ENCODE peak calls at places on chromosome 12, in seven cellular contexts. L is MCF 10A; Y is naive thymus-derived CD4-positive, alpha-beta T cell; P is mucosa of gallbladder; X is dorsolateral prefrontal cortex; I is activated naive CD4-positive, alpha-beta T cell treated with Interleukin-2 at 50 U/mL for 16 hours; E is NCI-H1694. W is an unnamed sample.

GRCh38 chr12:128810182-128811127 is 13.3 kb downstream of the SLC15A4 start:
- DNase-seq in L (no peak), Y (no peak), P (no peak), X (no peak), I (no peak), E (no peak), W (no peak)

GRCh38 chr12:69836015-69836414 is 11.0 kb downstream of the MYRFL start:
- DNase-seq in L (no peak), Y (no peak), P (no peak), X (no peak), I (no peak), E (no peak), W (no peak)

GRCh38 chr12:48002179-48002601 is 2.1 kb downstream of the COL2A1 start:
- DNase-seq in L (no peak), Y (no peak), P (no peak), X (no peak), I (no peak), E (no peak), W (no peak)

GRCh38 chr12:69341328-69341727 is 6.9 kb upstream of the LYZ start:
- DNase-seq in L (peak; percentile 20), Y (no peak), P (no peak), X (no peak), I (no peak), E (no peak), W (no peak)

GRCh38 chr12:88960213-88960878 is 380.1 kb upstream of the KITLG start:
- DNase-seq in L (peak; percentile 14), Y (no peak), P (no peak), X (no peak), I (no peak), E (no peak), W (no peak)

GRCh38 chr12:43349863-43350262 is 202.1 kb downstream of the ADAMTS20 start:
- DNase-seq in L (peak; percentile 29), Y (no peak), P (no peak), X (no peak), I (no peak), E (no peak), W (no peak)

GRCh38 chr12:121295746-121296617 is 527 bp downstream of the CAMKK2 start:
- DNase-seq in L (peak; percentile 30), Y (peak; percentile 6), P (no peak), X (no peak), I (no peak), E (no peak), W (peak; percentile 4)

GRCh38 chr12:17954788-17955187 is 135.2 kb downstream of the RERGL start:
- DNase-seq in L (no peak), Y (no peak), P (no peak), X (no peak), I (no peak), E (no peak), W (no peak)

GRCh38 chr12:62785941-62786559 is 148.9 kb downstream of the PPM1H start:
- DNase-seq in L (peak; percentile 94), Y (no peak), P (peak; percentile 45), X (no peak), I (no peak), E (no peak), W (no peak)

GRCh38 chr12:97173672-97174385 is 266.8 kb downstream of the NEDD1 start:
- DNase-seq in L (no peak), Y (no peak), P (no peak), X (no peak), I (no peak), E (no peak), W (no peak)

GRCh38 chr12:12995088-12995487 is 5.0 kb downstream of the HEBP1 start:
- DNase-seq in L (no peak), Y (no peak), P (no peak), X (no peak), I (no peak), E (no peak), W (no peak)

GRCh38 chr12:9363145-9363544 is 154.9 kb upstream of the PZP start:
- DNase-seq in L (no peak), Y (no peak), P (no peak), X (no peak), I (no peak), E (no peak), W (no peak)

GRCh38 chr12:46983959-46984833 is 95.2 kb upstream of the PCED1B start:
- DNase-seq in L (peak; percentile 72), Y (peak; percentile 54), P (peak; percentile 35), X (no peak), I (peak; percentile 24), E (no peak), W (no peak)

GRCh38 chr12:52310622-52311281 is 10.4 kb downstream of the KRT83 start:
- DNase-seq in L (no peak), Y (no peak), P (no peak), X (no peak), I (no peak), E (no peak), W (no peak)

GRCh38 chr12:10279937-10280336 is 27.7 kb upstream of the KLRD1 start:
- DNase-seq in L (no peak), Y (no peak), P (no peak), X (no peak), I (no peak), E (no peak), W (no peak)

GRCh38 chr12:52774629-52775250 is 2.4 kb downstream of the KRT76 start:
- DNase-seq in L (no peak), Y (no peak), P (no peak), X (no peak), I (no peak), E (no peak), W (no peak)

GRCh38 chr12:13534645-13535398 is 338.3 kb downstream of the EMP1 start:
- DNase-seq in L (peak; percentile 75), Y (no peak), P (peak; percentile 57), X (peak; percentile 62), I (peak; percentile 9), E (peak; percentile 93), W (no peak)

GRCh38 chr12:111034148-111034910 is 114.0 kb upstream of the MYL2 start:
- DNase-seq in L (no peak), Y (no peak), P (no peak), X (no peak), I (no peak), E (no peak), W (no peak)

GRCh38 chr12:11771895-11772502 is 122.5 kb downstream of the ETV6 start:
- DNase-seq in L (peak; percentile 36), Y (no peak), P (no peak), X (no peak), I (no peak), E (no peak), W (no peak)

GRCh38 chr12:56634242-56634836 is 4.2 kb upstream of the BAZ2A start:
- DNase-seq in L (peak; percentile 72), Y (no peak), P (peak; percentile 45), X (no peak), I (peak; percentile 34), E (no peak), W (peak; percentile 37)

GRCh38 chr12:74641694-74642093 is 104.1 kb downstream of the ATXN7L3B start:
- DNase-seq in L (no peak), Y (no peak), P (no peak), X (no peak), I (no peak), E (no peak), W (no peak)

GRCh38 chr12:3110579-3110978 is 33.4 kb downstream of the TSPAN9 start:
- DNase-seq in L (no peak), Y (no peak), P (no peak), X (no peak), I (no peak), E (no peak), W (no peak)

GRCh38 chr12:106305376-106305775 is 2.8 kb downstream of the TCP11L2 start:
- DNase-seq in L (peak; percentile 43), Y (no peak), P (no peak), X (no peak), I (no peak), E (no peak), W (no peak)

GRCh38 chr12:72346331-72346944 is 74.3 kb downstream of the TRHDE start:
- DNase-seq in L (peak; percentile 88), Y (peak; percentile 27), P (peak; percentile 79), X (no peak), I (peak; percentile 3), E (peak; percentile 47), W (peak; percentile 3)

GRCh38 chr12:53048033-53048779 is 1.7 kb upstream of the TNS2 start:
- DNase-seq in L (peak; percentile 58), Y (no peak), P (peak; percentile 65), X (peak; percentile 34), I (no peak), E (peak; percentile 32), W (no peak)

GRCh38 chr12:56158926-56159461 is 835 bp downstream of the MYL6 start:
- DNase-seq in L (peak; percentile 84), Y (peak; percentile 32), P (peak; percentile 87), X (no peak), I (peak; percentile 17), E (no peak), W (no peak)

GRCh38 chr12:12439636-12440035 is 82.8 kb downstream of the BORCS5 start:
- DNase-seq in L (peak; percentile 94), Y (no peak), P (no peak), X (no peak), I (peak; percentile 78), E (no peak), W (no peak)

GRCh38 chr12:123187637-123188036 is 36.7 kb upstream of the PITPNM2 start:
- DNase-seq in L (no peak), Y (no peak), P (no peak), X (no peak), I (no peak), E (no peak), W (no peak)

GRCh38 chr12:63042646-63043045 is 107.7 kb upstream of the PPM1H start:
- DNase-seq in L (no peak), Y (no peak), P (no peak), X (no peak), I (no peak), E (no peak), W (no peak)

GRCh38 chr12:79555006-79555925 is 135.5 kb downstream of the PAWR start:
- DNase-seq in L (peak; percentile 49), Y (peak; percentile 5), P (peak; percentile 48), X (no peak), I (no peak), E (peak; percentile 14), W (no peak)